ENCODE peak calls at places on chromosome 21, in four cellular contexts. A is GM12865, C is right atrium auricular region, Y is suprapubic skin. N is an unnamed sample.

GRCh38 chr21:21897275-21897883 is 899.2 kb downstream of the NCAM2 start:
- DNase-seq in Y (no peak), C (no peak), A (no peak), N (no peak)

GRCh38 chr21:17537299-17537698 is 24.5 kb downstream of the CXADR start:
- DNase-seq in A (no peak), Y (no peak), C (no peak), N (no peak)

GRCh38 chr21:42214081-42214750 is 4.7 kb upstream of the ABCG1 start:
- DNase-seq in Y (peak), C (no peak), A (no peak), N (no peak)

GRCh38 chr21:42315296-42315891 is at the start of gene TFF3:
- DNase-seq in Y (no peak), A (no peak), C (peak), N (no peak)

GRCh38 chr21:44052071-44052829 is 40.1 kb downstream of the TRAPPC10 start:
- DNase-seq in A (no peak), C (no peak), Y (peak), N (no peak)

GRCh38 chr21:17513214-17514123 is 626 bp downstream of the CXADR start:
- DNase-seq in C (no peak), Y (no peak), A (peak), N (peak)

GRCh38 chr21:15820857-15821256 is 91.1 kb downstream of the USP25 start:
- DNase-seq in C (no peak), A (no peak), Y (no peak), N (no peak)

GRCh38 chr21:35475006-35475405 is 425.9 kb upstream of the RUNX1 start:
- DNase-seq in C (no peak), A (no peak), Y (no peak), N (no peak)

GRCh38 chr21:43188712-43189151 is 19.9 kb downstream of the CRYAA start:
- DNase-seq in C (no peak), A (no peak), Y (peak), N (no peak)

GRCh38 chr21:43609501-43610340 is 49.6 kb downstream of the HSF2BP start:
- DNase-seq in C (no peak), A (no peak), Y (no peak), N (no peak)

GRCh38 chr21:35206141-35207125 is 157.3 kb upstream of the RUNX1 start:
- DNase-seq in Y (no peak), A (peak), C (no peak), N (no peak)

GRCh38 chr21:25626752-25627151 is 12.3 kb upstream of the JAM2 start:
- DNase-seq in Y (no peak), C (no peak), A (no peak), N (no peak)

GRCh38 chr21:33682992-33683627 is 40.8 kb downstream of the ITSN1 start:
- DNase-seq in C (no peak), A (peak), Y (no peak), N (no peak)

GRCh38 chr21:33488936-33489335 is 2.6 kb downstream of the DNAJC28 start:
- DNase-seq in C (no peak), A (no peak), Y (no peak), N (no peak)

GRCh38 chr21:38751379-38752050 is 54.2 kb upstream of the ETS2 start:
- DNase-seq in Y (no peak), A (no peak), C (peak), N (no peak)

GRCh38 chr21:32772281-32773047 is 909 bp upstream of the PAXBP1 start:
- DNase-seq in Y (no peak), C (peak), A (peak), N (no peak)

DNA sequence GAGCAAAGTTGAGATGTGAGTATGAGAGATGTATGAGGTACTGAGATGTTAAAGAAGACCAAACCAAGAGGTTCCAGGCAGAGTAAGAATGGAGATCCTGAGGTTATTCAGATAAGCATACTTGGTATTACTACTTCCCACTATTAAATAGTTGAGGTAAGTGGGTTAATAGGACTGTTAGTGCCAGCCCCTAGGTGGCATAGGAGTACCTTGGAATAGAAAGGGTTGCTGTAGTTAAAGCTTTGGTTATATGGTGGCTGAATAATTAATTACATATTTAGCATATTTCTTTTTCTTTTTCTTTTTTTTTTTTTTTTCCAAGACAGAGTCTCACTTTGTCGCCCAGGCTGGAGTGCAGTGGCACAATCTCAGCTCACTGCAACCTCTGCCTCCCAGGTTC is 397.9 kb upstream of the TMPRSS15 start:
- DNase-seq in Y (no peak), C (no peak), A (no peak), N (no peak)
- TF ChIP-seq CTCF in Y (no peak), C (peak), A (no peak), N (no peak)

GRCh38 chr21:45270306-45270821 is 17.3 kb downstream of the POFUT2 start:
- DNase-seq in A (no peak), C (no peak), Y (peak), N (no peak)
- TF ChIP-seq CTCF in A (no peak), C (no peak), Y (no peak), N (no peak)

GRCh38 chr21:46063734-46064680 is 33.9 kb upstream of the COL6A2 start:
- DNase-seq in A (no peak), Y (no peak), C (peak), N (no peak)

GRCh38 chr21:46065993-46066842 is 31.7 kb upstream of the COL6A2 start:
- DNase-seq in C (peak), A (no peak), Y (no peak), N (no peak)

GRCh38 chr21:46063227-46063626 is 34.7 kb upstream of the COL6A2 start:
- DNase-seq in Y (no peak), A (peak), C (peak), N (no peak)

GRCh38 chr21:46065215-46065992 is 32.5 kb upstream of the COL6A2 start:
- DNase-seq in Y (peak), A (no peak), C (peak), N (no peak)

GRCh38 chr21:46064870-46065214 is 33.1 kb upstream of the COL6A2 start:
- DNase-seq in C (peak), Y (no peak), A (no peak), N (no peak)
- TF ChIP-seq CTCF in C (no peak), Y (no peak), A (no peak), N (no peak)

DNA sequence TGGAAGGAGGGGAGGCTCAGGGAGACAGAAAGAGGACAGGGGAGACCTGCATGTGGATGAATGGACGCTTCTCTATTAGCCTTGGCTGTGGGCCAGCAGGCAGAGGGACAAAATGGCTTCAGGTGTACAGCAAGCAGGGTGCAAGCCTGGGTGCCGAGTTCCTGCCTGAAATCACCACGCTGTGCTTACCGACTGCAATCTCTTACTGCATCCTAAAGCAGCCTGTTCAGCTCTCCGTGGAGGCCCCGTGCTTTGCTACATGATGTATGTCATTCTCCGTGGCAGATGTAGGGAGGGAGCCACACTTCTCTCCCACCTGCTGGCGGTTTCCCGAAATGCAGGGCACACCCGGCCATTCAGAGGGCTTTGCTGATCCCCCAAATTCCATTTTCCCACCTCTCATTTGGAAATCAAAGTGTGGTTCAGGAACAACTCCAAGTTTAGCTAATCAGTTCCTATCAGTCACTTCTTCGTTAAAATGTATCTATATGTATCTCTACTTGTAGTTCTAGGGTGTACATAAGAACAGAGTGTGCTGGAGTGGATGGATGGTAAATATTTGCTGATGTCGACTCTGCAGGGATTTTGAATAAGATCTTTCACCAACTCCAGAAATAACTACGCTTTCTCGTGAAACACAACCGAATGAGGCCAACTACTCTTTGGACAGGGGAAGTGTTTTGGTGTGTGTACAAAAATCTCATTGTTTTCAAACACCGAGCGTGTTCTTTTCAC is 122.3 kb upstream of the BACE2 start:
- DNase-seq in C (no peak), Y (no peak), A (peak), N (peak)
- TF ChIP-seq CTCF in C (peak), Y (no peak), A (peak), N (peak)